ENCODE peak calls at places on chromosomes 2 and 18, in five cellular contexts. H, S, P, X and B are unnamed samples.

GRCh38 chr2:28661589-28662001 is 90.0 kb upstream of the PPP1CB start:
- DNase-seq in S (no peak), H (no peak), X (no peak), P (no peak), B (peak; percentile 80)

GRCh38 chr18:8889479-8889878 is 184.1 kb downstream of the MTCL1 start:
- DNase-seq in S (no peak), X (no peak), H (no peak), P (no peak), B (no peak)

GRCh38 chr2:66701656-66702055 is 266.7 kb downstream of the MEIS1 start:
- DNase-seq in X (no peak), H (no peak), P (no peak), S (no peak), B (no peak)

GRCh38 chr2:16346671-16347070 is 319.0 kb downstream of the CYRIA start:
- DNase-seq in X (no peak), P (no peak), H (no peak), S (no peak), B (no peak)

GRCh38 chr2:144143294-144144092 is 376.4 kb downstream of the ZEB2 start:
- DNase-seq in S (no peak), X (no peak), P (no peak), H (no peak), B (no peak)

GRCh38 chr2:46376586-46377286 is 79.5 kb downstream of the EPAS1 start:
- DNase-seq in H (no peak), S (no peak), P (no peak), X (no peak), B (no peak)

GRCh38 chr2:241545523-241546473 is 12.7 kb upstream of the BOK start:
- DNase-seq in X (no peak), H (no peak), S (no peak), P (no peak), B (no peak)

GRCh38 chr2:116719841-116720240 is 1094.7 kb upstream of the DDX18 start:
- DNase-seq in H (no peak), S (no peak), X (no peak), P (no peak), B (no peak)

GRCh38 chr2:128236491-128237035 is 82.1 kb downstream of the HS6ST1 start:
- DNase-seq in H (no peak), S (no peak), X (no peak), P (no peak), B (no peak)

GRCh38 chr2:158686166-158686792 is 108.8 kb upstream of the DAPL1 start:
- DNase-seq in X (no peak), S (no peak), H (no peak), P (no peak), B (no peak)

GRCh38 chr2:239190346-239190745 is 210.5 kb downstream of the HDAC4 start:
- DNase-seq in P (no peak), S (peak; percentile 51), X (no peak), H (no peak), B (peak; percentile 10)

GRCh38 chr2:239339241-239339640 is 61.6 kb downstream of the HDAC4 start:
- DNase-seq in H (no peak), P (no peak), X (no peak), S (no peak), B (no peak)

GRCh38 chr18:12287131-12287681 is 20.8 kb upstream of the TUBB6 start:
- DNase-seq in X (no peak), H (no peak), S (no peak), P (no peak), B (no peak)

GRCh38 chr18:12290086-12290485 is 18.0 kb upstream of the TUBB6 start:
- DNase-seq in P (no peak), X (no peak), H (no peak), S (no peak), B (no peak)

GRCh38 chr18:12288406-12288762 is 19.7 kb upstream of the TUBB6 start:
- DNase-seq in S (no peak), X (no peak), H (no peak), P (no peak), B (no peak)

GRCh38 chr18:12291161-12291560 is 16.9 kb upstream of the TUBB6 start:
- DNase-seq in S (no peak), P (no peak), H (no peak), X (no peak), B (no peak)

GRCh38 chr18:12287684-12288405 is 20.2 kb upstream of the TUBB6 start:
- DNase-seq in X (peak; percentile 23), P (peak; percentile 36), H (no peak), S (no peak), B (peak; percentile 73)
- TF ChIP-seq POLR2A in X (no peak), P (no peak), H (no peak), S (no peak), B (no peak)

DNA sequence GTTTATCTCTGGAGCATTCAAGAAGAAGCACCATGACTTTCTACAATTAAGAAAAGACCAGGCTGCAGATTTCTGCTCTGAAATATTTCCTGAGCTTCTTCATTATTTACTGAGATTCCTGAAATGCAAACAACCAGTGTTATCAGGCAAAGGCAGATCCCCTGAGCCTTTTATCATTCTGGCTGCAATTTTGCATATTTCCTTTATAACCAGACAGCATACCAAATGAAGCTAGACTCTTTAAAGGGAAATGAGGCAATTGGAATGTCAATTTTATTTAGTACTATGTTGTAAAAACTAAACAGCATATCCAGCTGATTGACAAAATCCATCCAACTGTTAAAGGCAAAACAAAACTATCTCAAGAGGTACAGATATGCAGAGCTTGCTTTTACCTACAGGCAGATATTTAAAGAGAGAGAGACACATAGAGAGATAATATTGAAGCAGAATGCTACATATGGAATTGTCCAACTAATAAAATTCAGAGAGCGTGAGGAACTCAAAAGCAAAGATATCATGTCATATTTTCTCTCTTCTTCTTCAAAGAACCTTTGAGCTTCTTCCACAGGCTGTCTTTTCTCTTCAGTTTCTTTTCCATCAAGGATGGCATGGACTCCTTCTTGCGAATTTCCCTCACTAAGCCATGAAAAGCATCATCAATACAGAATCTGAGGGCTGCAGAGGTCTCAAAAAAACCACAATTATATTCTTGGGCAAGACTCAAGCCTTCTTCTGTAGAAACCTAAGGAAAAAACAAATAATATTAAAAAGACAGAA is 372.3 kb downstream of the RIT2 start:
- DNase-seq in P (no peak), H (no peak), S (no peak), X (no peak), B (no peak)
- TF ChIP-seq POLR2A in P (no peak), H (no peak), S (no peak), X (no peak), B (no peak)

DNA sequence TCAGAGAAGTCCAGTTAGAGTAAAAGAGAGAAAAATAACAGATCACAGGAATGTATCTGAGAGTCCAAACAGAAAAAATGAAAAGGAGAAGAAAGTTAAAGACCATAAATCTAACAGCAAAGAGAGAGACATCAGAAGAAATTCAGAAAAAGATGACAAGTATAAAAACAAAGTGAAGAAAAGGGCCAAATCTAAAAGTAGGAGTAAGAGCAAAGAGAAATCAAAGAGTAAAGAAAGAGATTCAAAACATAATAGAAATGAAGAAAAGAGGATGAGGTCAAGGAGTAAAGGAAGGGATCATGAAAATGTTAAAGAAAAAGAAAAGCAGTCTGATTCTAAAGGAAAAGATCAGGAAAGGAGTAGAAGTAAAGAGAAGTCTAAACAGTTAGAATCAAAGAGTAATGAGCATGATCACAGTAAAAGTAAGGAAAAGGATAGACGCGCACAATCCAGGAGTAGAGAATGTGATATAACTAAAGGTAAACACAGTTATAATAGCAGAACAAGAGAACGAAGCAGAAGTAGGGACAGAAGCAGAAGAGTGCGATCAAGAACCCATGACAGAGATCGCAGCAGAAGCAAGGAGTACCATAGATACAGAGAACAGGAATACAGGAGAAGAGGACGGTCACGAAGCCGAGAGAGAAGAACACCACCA is 52.4 kb downstream of the PPIG start:
- DNase-seq in S (no peak), H (no peak), X (no peak), P (no peak), B (no peak)
- TF ChIP-seq POLR2A in S (no peak), H (no peak), X (no peak), P (no peak), B (no peak)

DNA sequence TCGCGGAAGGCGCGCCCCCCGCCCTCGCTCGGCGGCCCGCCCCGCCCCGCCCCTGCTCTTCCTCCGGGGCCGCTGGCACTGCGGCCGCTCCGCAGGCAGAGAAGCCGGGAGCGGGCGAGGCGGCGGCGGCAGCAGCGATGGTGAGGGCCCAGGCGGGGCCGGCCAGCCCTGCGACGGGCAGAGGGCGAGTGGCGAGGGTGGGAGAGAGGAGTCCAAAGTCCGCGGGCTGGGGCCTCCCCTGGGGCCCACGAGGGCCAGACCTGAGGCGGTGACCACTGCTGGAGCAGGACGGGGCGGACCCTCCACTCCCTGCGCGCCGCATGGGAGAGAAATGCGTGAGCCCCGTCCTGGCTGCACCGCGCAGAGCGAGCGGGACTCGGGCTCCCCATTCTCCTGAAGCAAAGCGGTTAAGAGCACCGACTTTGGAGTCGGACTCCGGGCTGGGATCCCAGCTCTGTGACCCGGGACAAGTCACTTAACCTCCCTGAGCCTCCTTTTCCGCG is at the start of gene VAMP5:
- DNase-seq in P (no peak), S (peak; percentile 74), H (peak; percentile 77), X (peak; percentile 79), B (peak; percentile 53)
- TF ChIP-seq POLR2A in P (no peak), S (peak; percentile 39), H (no peak), X (no peak), B (no peak)

GRCh38 chr18:51195086-51195601 is 2.3 kb downstream of the MEX3C start:
- DNase-seq in S (no peak), H (no peak), P (no peak), X (no peak), B (no peak)

GRCh38 chr18:51195602-51196115 is 1.8 kb downstream of the MEX3C start:
- DNase-seq in S (no peak), H (no peak), X (peak; percentile 87), P (peak; percentile 18), B (no peak)

GRCh38 chr18:51196116-51196810 is 1.2 kb downstream of the MEX3C start:
- DNase-seq in S (peak; percentile 68), P (peak; percentile 7), X (no peak), H (no peak), B (peak; percentile 52)

GRCh38 chr18:51197661-51198424 is at the start of gene MEX3C:
- DNase-seq in S (peak; percentile 99), X (peak; percentile 97), P (peak; percentile 76), H (peak; percentile 77), B (peak; percentile 99)

DNA sequence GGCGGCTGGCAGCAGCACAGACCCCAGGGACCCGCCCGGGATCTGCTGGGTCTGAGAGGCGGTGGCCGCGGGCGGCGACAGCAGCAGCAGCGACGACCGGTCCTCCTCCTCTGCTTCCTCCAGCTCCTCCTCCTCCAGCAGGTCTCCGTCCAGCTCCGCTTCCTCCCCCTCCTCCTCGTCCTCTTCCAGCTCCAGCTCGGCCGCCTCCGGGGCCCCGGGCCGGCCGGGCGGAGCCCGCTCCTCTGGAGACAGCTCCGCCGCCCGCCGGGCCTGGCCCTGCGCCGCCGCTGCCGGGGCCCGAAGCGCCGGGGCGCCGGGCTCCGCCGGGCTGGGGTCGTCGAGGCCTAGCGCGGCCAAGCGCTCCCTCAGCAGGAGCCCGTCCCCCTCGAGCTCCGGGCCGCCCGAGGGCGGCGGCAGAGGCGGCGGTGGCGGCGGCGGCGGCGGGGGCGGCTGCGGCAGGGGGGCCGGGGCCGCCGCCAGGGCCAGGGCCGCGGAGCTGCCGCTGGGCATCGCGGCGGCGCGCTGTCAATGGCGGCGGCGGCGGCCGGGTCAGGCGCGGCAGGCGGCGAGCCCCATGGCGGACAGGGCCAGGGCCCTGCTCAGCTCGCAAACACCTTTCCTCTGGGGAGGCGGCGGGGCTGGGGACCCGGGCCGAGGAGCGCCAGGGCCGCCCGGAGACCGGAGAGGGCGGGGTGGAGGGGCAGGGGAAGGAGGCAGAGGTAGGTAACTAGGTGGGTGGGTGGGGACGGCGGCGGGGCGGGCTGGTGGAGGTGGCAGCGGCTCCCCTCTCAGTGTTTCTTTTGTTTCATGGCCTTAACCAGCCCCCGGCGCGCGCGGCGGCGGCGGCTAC is 445 bp downstream of the MEX3C start:
- DNase-seq in P (no peak), X (no peak), S (peak; percentile 78), H (peak; percentile 15), B (peak; percentile 61)
- TF ChIP-seq POLR2A in P (no peak), X (no peak), S (no peak), H (no peak), B (no peak)